ENCODE peak calls at places on chromosomes 11 and 22, in ten cellular contexts. F is ovary, V is heart left ventricle, G is tibial nerve, W is uterus, L is endothelial cell of umbilical vein, T is Peyer's patch, D is adrenal gland, I is GM12878, X is prostate gland. J is an unnamed sample. For H3K27me3, the result is how much of the 10 kb centered on the place peaks cover.

GRCh38 chr22:48259991-48260670 is 1497.7 kb downstream of the TBC1D22A start:
- DNase-seq in F (no peak), I (no peak), D (no peak), W (no peak), T (no peak), X (no peak), V (no peak), G (no peak), L (no peak), J (no peak)

GRCh38 chr22:43811777-43812148 is 342 bp downstream of the EFCAB6 start:
- DNase-seq in G (no peak), T (no peak), D (peak), F (no peak), I (no peak), V (no peak), W (no peak), L (no peak), X (no peak), J (peak)

GRCh38 chr11:120125005-120125404 is 12.9 kb downstream of the TRIM29 start:
- DNase-seq in V (no peak), D (peak), W (no peak), T (no peak), I (no peak), G (no peak), X (no peak), L (no peak), F (no peak), J (no peak)

GRCh38 chr11:119277660-119278059 is 39.3 kb downstream of the MCAM start:
- DNase-seq in X (no peak), F (no peak), W (no peak), D (no peak), V (no peak), L (no peak), T (no peak), G (no peak), I (no peak), J (no peak)

GRCh38 chr11:17845431-17845881 is 110.9 kb downstream of the KCNC1 start:
- DNase-seq in L (no peak), F (no peak), V (no peak), G (peak), T (no peak), I (no peak), D (no peak), W (no peak), X (no peak), J (no peak)

GRCh38 chr22:28813772-28814518 is 13.6 kb upstream of the XBP1 start:
- DNase-seq in W (peak), F (no peak), L (no peak), D (peak), V (no peak), I (no peak), X (no peak), T (no peak), G (peak), J (no peak)

GRCh38 chr11:113637636-113638035 is 68.5 kb downstream of the TMPRSS5 start:
- DNase-seq in T (no peak), F (no peak), L (no peak), G (no peak), W (no peak), V (no peak), D (no peak), I (no peak), X (no peak), J (no peak)

GRCh38 chr11:11876458-11876857 is 34.7 kb downstream of the USP47 start:
- DNase-seq in F (no peak), X (no peak), G (no peak), T (no peak), V (no peak), W (no peak), L (no peak), D (no peak), I (no peak), J (no peak)

GRCh38 chr11:127074151-127074761 is 73.7 kb upstream of the KIRREL3 start:
- DNase-seq in V (no peak), G (no peak), X (no peak), D (no peak), W (no peak), F (no peak), I (peak), T (no peak), L (no peak), J (no peak)

GRCh38 chr11:64638829-64639228 is 47.8 kb downstream of the SLC22A12 start:
- DNase-seq in T (no peak), F (no peak), G (no peak), X (no peak), W (no peak), D (no peak), I (no peak), V (no peak), L (no peak), J (no peak)

GRCh38 chr22:46063861-46064235 is 86.5 kb upstream of the PPARA start:
- DNase-seq in G (peak), F (peak), W (peak), D (peak), L (no peak), V (no peak), I (no peak), T (no peak), X (peak), J (no peak)

GRCh38 chr11:5684627-5685362 is at the start of gene TRIM5:
- DNase-seq in F (peak), V (peak), D (peak), I (peak), W (peak), L (peak), T (peak), X (peak), G (peak), J (peak)

GRCh38 chr22:30485362-30485988 is 13.7 kb upstream of the SEC14L3 start:
- DNase-seq in F (peak), I (peak), X (peak), G (peak), T (peak), W (peak), L (peak), D (peak), V (peak), J (no peak)

GRCh38 chr11:95154514-95154913 is 64.9 kb downstream of the ENDOD1 start:
- DNase-seq in V (no peak), F (peak), X (peak), W (no peak), I (no peak), D (peak), L (peak), G (peak), T (peak), J (no peak)

GRCh38 chr22:50505776-50506610 is 1.5 kb downstream of the LMF2 start:
- DNase-seq in L (no peak), D (peak), F (no peak), T (no peak), I (no peak), W (no peak), X (no peak), V (no peak), G (no peak), J (no peak)

GRCh38 chr11:10456519-10456918 is 1.5 kb downstream of the AMPD3 start:
- DNase-seq in T (no peak), G (no peak), D (no peak), L (no peak), X (no peak), F (no peak), V (no peak), I (no peak), W (no peak), J (peak)

GRCh38 chr11:27716850-27717249 is 16.6 kb upstream of the BDNF start:
- DNase-seq in V (no peak), F (no peak), W (no peak), X (no peak), L (no peak), G (no peak), T (no peak), I (no peak), D (no peak), J (no peak)

GRCh38 chr11:19091366-19091765 is 25.6 kb upstream of the ZDHHC13 start:
- DNase-seq in X (no peak), L (no peak), V (no peak), W (no peak), G (no peak), D (no peak), T (no peak), F (no peak), I (no peak), J (no peak)

GRCh38 chr11:8959546-8960166 is 4.6 kb downstream of the TMEM9B start:
- DNase-seq in I (peak), W (no peak), F (peak), X (peak), V (no peak), D (no peak), L (peak), T (no peak), G (peak), J (no peak)

GRCh38 chr11:843818-844692 is 1.4 kb downstream of the TSPAN4 start:
- DNase-seq in T (peak), I (no peak), W (peak), F (peak), G (peak), L (peak), D (peak), X (peak), V (peak), J (peak)

GRCh38 chr22:23713696-23714595 is 23.1 kb downstream of the RGL4 start:
- DNase-seq in W (no peak), F (no peak), D (no peak), L (no peak), V (no peak), I (no peak), X (no peak), T (no peak), G (no peak), J (no peak)

GRCh38 chr11:72040497-72041363 is 39.6 kb downstream of the NUMA1 start:
- DNase-seq in V (peak), G (peak), X (peak), I (no peak), F (peak), W (peak), D (peak), L (peak), T (peak), J (peak)

GRCh38 chr11:72042059-72042425 is 38.3 kb downstream of the NUMA1 start:
- DNase-seq in D (no peak), F (no peak), G (no peak), W (no peak), V (no peak), X (no peak), T (no peak), L (no peak), I (no peak), J (no peak)

GRCh38 chr11:72039108-72039850 is 40.6 kb downstream of the IL18BP start:
- DNase-seq in W (peak), D (no peak), T (no peak), I (no peak), L (peak), G (no peak), X (peak), F (peak), V (no peak), J (no peak)

GRCh38 chr11:72038491-72038890 is 39.8 kb downstream of the IL18BP start:
- DNase-seq in I (no peak), G (peak), D (peak), L (no peak), X (peak), T (no peak), W (peak), V (no peak), F (peak), J (no peak)

DNA sequence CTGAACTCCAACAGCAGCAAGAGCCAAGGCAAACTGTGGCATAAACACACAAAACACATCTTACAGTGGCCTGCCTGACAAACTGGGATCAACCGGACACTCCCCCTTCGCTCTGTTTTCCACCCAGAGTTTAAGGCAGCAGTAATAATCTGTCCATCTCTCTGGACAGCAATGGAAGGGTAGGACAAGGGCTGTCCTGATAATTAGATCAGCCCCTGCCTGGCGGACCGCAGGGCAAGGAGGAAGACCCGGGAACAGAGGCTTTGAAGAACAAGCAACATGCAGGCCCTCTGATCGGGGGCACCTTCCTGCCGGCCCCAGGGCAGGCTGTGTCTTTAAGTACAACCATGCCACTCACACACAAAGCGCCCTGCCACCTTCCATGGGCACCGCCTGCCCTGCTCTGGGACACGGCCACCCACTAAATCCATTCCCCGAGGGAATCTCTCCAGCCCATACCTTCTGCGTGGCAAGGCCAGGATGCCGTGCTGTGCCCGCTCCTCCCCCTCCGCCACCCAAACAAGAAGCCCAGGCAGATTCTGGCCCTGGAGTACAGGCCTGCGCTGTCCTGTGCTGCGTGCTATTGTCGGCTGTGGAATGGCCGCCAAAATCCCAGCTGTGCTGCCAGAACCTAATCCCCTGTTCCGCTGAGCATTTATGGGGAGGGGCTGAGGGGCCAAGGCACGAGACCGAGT is 38.8 kb downstream of the NUMA1 start:
- DNase-seq in V (peak), T (peak), D (peak), X (peak), G (peak), L (peak), F (peak), I (no peak), W (peak), J (peak)
- TF ChIP-seq POLR2A in V (no peak), T (peak), D (peak), X (peak), G (no peak), L (peak), F (peak), I (peak), W (no peak), J (no peak)

GRCh38 chr11:25890626-25891250 is 441.2 kb upstream of the ANO3 start:
- DNase-seq in W (no peak), G (no peak), V (no peak), T (no peak), L (peak), F (no peak), D (no peak), I (no peak), X (no peak), J (no peak)
- H3K27me3 ChIP-seq in W (under half), G (under half), V (under half), T (under half), L (under half), F (under half), D (under half), I (under half), X (under half), J (under half)

DNA sequence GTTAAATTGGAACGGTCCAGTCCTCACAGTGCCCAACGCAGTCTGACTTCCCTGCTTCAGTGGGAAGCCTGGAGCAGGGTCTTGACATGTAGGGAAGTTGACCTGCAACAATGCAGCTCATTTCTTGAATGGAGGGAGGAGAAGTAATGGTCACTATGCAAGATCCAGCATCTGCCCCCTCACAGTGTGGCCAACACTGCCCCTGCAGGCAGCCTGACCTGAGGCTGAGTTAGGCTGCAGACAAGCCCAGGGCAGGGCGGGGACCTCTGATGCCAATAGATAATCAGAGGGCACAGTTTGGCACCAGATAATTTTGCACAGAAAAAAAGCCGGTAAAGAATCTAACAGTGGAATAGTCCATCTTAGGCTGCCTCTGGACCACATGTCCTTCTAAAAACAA is 182.3 kb downstream of the DSCAML1 start:
- DNase-seq in L (no peak), D (no peak), X (no peak), I (no peak), F (no peak), G (no peak), W (no peak), T (no peak), V (no peak), J (no peak)
- TF ChIP-seq CTCF in L (no peak), D (no peak), X (no peak), I (no peak), F (no peak), G (no peak), W (no peak), T (peak), V (no peak), J (no peak)

GRCh38 chr11:69010964-69011623 is 2.0 kb downstream of the MRGPRF start:
- DNase-seq in I (no peak), W (peak), L (no peak), X (peak), V (peak), T (no peak), G (peak), F (peak), D (no peak), J (no peak)
- TF ChIP-seq POLR2A in I (no peak), W (peak), L (no peak), X (peak), V (peak), T (no peak), G (peak), F (no peak), D (no peak), J (peak)

GRCh38 chr22:35548762-35549106 is 8.1 kb downstream of the RASD2 start:
- DNase-seq in D (no peak), G (no peak), V (no peak), I (no peak), F (no peak), W (no peak), X (no peak), T (no peak), L (no peak), J (no peak)
- H3K27me3 ChIP-seq in D (under half), G (under half), V (under half), I (under half), F (under half), W (under half), X (under half), T (under half), L (under half), J (under half)